ENCODE peak calls at places on chromosomes 6 and 20, in seven cellular contexts. G is esophagus squamous epithelium, R is upper lobe of right lung, E is adrenal gland, B is breast epithelium, W is Peyer's patch, Y is neural progenitor cell. A is an unnamed sample.

GRCh38 chr6:32642707-32643106 is 5.5 kb downstream of the HLA-DQA1 start:
- DNase-seq in G (no peak), R (no peak), E (no peak), B (no peak), W (no peak), Y (no peak), A (no peak)

GRCh38 chr6:157236040-157236725 is 87.1 kb downstream of the TMEM242 start:
- DNase-seq in G (no peak), R (no peak), E (no peak), B (no peak), W (peak; percentile 64), Y (peak; percentile 41), A (no peak)

GRCh38 chr6:108565091-108565766 is 4.5 kb downstream of the FOXO3 start:
- DNase-seq in G (no peak), R (no peak), E (no peak), B (no peak), W (no peak), Y (no peak), A (no peak)

GRCh38 chr6:42451146-42451594 is 556 bp downstream of the TRERF1 start:
- DNase-seq in G (no peak), R (no peak), E (no peak), B (no peak), W (peak; percentile 56), Y (no peak), A (no peak)

GRCh38 chr6:113315879-113316278 is 541.3 kb upstream of the MARCKS start:
- DNase-seq in G (no peak), R (no peak), E (no peak), B (no peak), W (no peak), Y (no peak), A (no peak)

GRCh38 chr20:24619212-24619611 is 149.8 kb downstream of the SYNDIG1 start:
- DNase-seq in G (no peak), R (no peak), E (no peak), B (no peak), W (no peak), Y (no peak), A (no peak)

GRCh38 chr6:166560222-166560621 is 26.3 kb downstream of the RAMACL start:
- DNase-seq in G (no peak), R (no peak), E (no peak), B (no peak), W (no peak), Y (no peak), A (no peak)

GRCh38 chr20:52747736-52748135 is 224.4 kb upstream of the TSHZ2 start:
- DNase-seq in G (no peak), R (no peak), E (no peak), B (no peak), W (no peak), Y (peak; percentile 58), A (peak; percentile 35)

GRCh38 chr6:90322976-90323474 is 26.4 kb upstream of the BACH2 start:
- DNase-seq in G (no peak), R (no peak), E (no peak), B (no peak), W (no peak), Y (no peak), A (no peak)

GRCh38 chr6:47182291-47182957 is 127.3 kb downstream of the TNFRSF21 start:
- DNase-seq in G (no peak), R (peak; percentile 68), E (no peak), B (no peak), W (no peak), Y (no peak), A (no peak)

GRCh38 chr20:4904127-4904860 is 97.0 kb downstream of the SLC23A2 start:
- DNase-seq in G (no peak), R (no peak), E (no peak), B (no peak), W (no peak), Y (no peak), A (no peak)

GRCh38 chr6:151087861-151088598 is 151.7 kb upstream of the AKAP12 start:
- DNase-seq in G (no peak), R (no peak), E (no peak), B (no peak), W (no peak), Y (no peak), A (no peak)

GRCh38 chr6:48429610-48430009 is 318.6 kb upstream of the PTCHD4 start:
- DNase-seq in G (no peak), R (no peak), E (no peak), B (no peak), W (no peak), Y (no peak), A (no peak)

GRCh38 chr6:12013368-12013617 is 1.2 kb downstream of the HIVEP1 start:
- DNase-seq in G (no peak), R (no peak), E (no peak), B (no peak), W (no peak), Y (no peak), A (no peak)

GRCh38 chr6:169850746-169851145 is 99.3 kb downstream of the ERMARD start:
- DNase-seq in G (no peak), R (peak; percentile 46), E (no peak), B (no peak), W (no peak), Y (no peak), A (no peak)

GRCh38 chr6:26351544-26351953 is 13.4 kb upstream of the BTN3A2 start:
- DNase-seq in G (no peak), R (no peak), E (no peak), B (no peak), W (no peak), Y (no peak), A (peak; percentile 85)

GRCh38 chr20:60258255-60258863 is 300.1 kb downstream of the CDH26 start:
- DNase-seq in G (no peak), R (no peak), E (no peak), B (peak; percentile 22), W (no peak), Y (no peak), A (no peak)

GRCh38 chr6:46440133-46440532 is 51.1 kb downstream of the RCAN2 start:
- DNase-seq in G (no peak), R (no peak), E (no peak), B (no peak), W (no peak), Y (no peak), A (no peak)

GRCh38 chr6:154538664-154539235 is 28.3 kb upstream of the CNKSR3 start:
- DNase-seq in G (no peak), R (no peak), E (no peak), B (no peak), W (no peak), Y (no peak), A (no peak)

GRCh38 chr6:93417421-93417996 is 1.9 kb downstream of the EPHA7 start:
- DNase-seq in G (no peak), R (no peak), E (no peak), B (no peak), W (no peak), Y (no peak), A (peak; percentile 36)

GRCh38 chr20:62791301-62792181 is 4.7 kb upstream of the MRGBP start:
- DNase-seq in G (no peak), R (peak; percentile 79), E (peak; percentile 83), B (peak; percentile 67), W (peak; percentile 78), Y (peak; percentile 95), A (peak; percentile 96)

GRCh38 chr20:10219452-10219791 is 792 bp downstream of the SNAP25 start:
- DNase-seq in G (no peak), R (peak; percentile 84), E (peak; percentile 84), B (peak; percentile 44), W (peak; percentile 66), Y (peak; percentile 92), A (peak; percentile 70)

GRCh38 chr20:57439432-57439831 is 48.2 kb downstream of the RBM38 start:
- DNase-seq in G (no peak), R (peak; percentile 94), E (no peak), B (peak; percentile 96), W (no peak), Y (no peak), A (no peak)

GRCh38 chr20:25126630-25127029 is 44.7 kb upstream of the VSX1 start:
- DNase-seq in G (no peak), R (no peak), E (no peak), B (no peak), W (no peak), Y (no peak), A (no peak)

GRCh38 chr6:78300885-78301284 is 566.5 kb upstream of the IRAK1BP1 start:
- DNase-seq in G (no peak), R (no peak), E (no peak), B (no peak), W (no peak), Y (no peak), A (peak; percentile 13)

GRCh38 chr6:147448212-147448611 is 60.3 kb upstream of the SAMD5 start:
- DNase-seq in G (no peak), R (no peak), E (no peak), B (peak; percentile 18), W (no peak), Y (peak; percentile 60), A (no peak)

GRCh38 chr6:165701564-165702354 is 38.7 kb upstream of the PDE10A start:
- DNase-seq in G (no peak), R (no peak), E (no peak), B (no peak), W (no peak), Y (no peak), A (no peak)

GRCh38 chr6:53483423-53484353 is 61.2 kb downstream of the GCLC start:
- DNase-seq in G (no peak), R (no peak), E (peak; percentile 65), B (peak; percentile 43), W (no peak), Y (no peak), A (no peak)
- H3K27ac ChIP-seq in G (no peak overlapping the region), R (no peak overlapping the region), E (no peak overlapping the region), B (no peak overlapping the region), W (no peak overlapping the region), Y (no peak overlapping the region), A (no peak overlapping the region)

DNA sequence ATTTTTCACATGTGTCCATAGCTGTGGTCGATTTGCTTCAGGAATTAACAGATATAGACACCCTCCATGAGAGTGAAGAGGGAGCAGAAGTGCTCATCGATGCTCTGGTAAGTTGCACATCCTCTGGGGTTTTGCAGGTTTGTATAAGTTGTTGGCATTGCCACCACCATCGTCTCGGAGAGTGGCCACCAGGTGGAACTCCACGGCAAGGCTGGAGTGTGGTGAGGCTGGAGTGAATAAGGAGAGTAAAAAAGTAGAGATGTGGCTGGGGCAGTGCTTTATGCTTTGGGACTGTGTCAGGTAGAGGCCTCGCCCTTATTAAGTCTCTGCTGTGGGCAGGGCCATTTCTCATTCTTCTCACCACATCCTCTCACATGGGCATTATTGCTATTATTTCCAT is 63.7 kb downstream of the CTNNBL1 start:
- DNase-seq in G (no peak), R (no peak), E (no peak), B (no peak), W (no peak), Y (no peak), A (no peak)
- TF ChIP-seq CTCF in G (no peak), R (no peak), E (no peak), B (no peak), W (no peak), Y (peak; percentile 30), A (no peak)

DNA sequence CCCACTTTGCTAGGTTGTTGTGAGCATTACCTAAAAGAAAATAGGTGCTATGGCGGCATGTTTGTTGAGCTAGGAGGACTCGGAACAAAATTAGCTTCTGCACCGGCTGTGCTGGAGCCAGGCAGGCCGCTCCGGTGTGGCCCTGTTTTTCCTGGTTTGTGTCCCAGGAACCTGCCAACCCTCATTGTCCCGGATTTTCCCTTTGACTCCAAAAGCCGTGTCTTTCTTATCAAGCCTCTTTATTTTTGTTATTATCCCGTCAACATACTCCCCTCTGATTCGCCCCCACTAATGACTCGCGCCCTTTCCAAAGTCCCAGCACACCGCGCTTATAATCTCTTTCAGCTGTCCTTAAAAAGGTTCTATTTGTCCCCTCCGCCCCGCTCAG is 117.0 kb downstream of the MYLK4 start:
- DNase-seq in G (no peak), R (no peak), E (no peak), B (no peak), W (no peak), Y (no peak), A (no peak)
- H3K27ac ChIP-seq in G (peak overlapping the region; percentile 85), R (peak overlapping the region; percentile 24), E (no peak overlapping the region), B (peak overlapping the region; percentile 86), W (no peak overlapping the region), Y (no peak overlapping the region), A (peak overlapping the region; percentile 76)

GRCh38 chr20:11429889-11430580 is 487.7 kb upstream of the BTBD3 start:
- DNase-seq in G (no peak), R (no peak), E (no peak), B (no peak), W (no peak), Y (peak; percentile 8), A (no peak)
- TF ChIP-seq CTCF in G (no peak), R (no peak), E (no peak), B (no peak), W (no peak), Y (no peak), A (no peak)

A was measured in RWPE1.